ENCODE peak calls at places on chromosomes 6 and 20, in four cellular contexts. U is K562, V is GM12878, I is HepG2. M is an unnamed sample.

GRCh38 chr6:145148392-145149175 is 586.7 kb downstream of the EPM2A start:
- DNase-seq in I (peak), V (peak), U (no peak), M (no peak)

GRCh38 chr6:154864086-154864430 is 130.8 kb downstream of the SCAF8 start:
- DNase-seq in V (no peak), U (no peak), I (peak), M (no peak)

GRCh38 chr6:15577106-15577505 is 85.7 kb downstream of the DTNBP1 start:
- DNase-seq in I (no peak), V (no peak), U (no peak), M (no peak)

GRCh38 chr6:63816979-63817436 is 181.4 kb downstream of the PHF3 start:
- DNase-seq in U (no peak), V (no peak), I (peak), M (no peak)

GRCh38 chr6:162090734-162091133 is 636.8 kb downstream of the PRKN start:
- DNase-seq in V (no peak), I (no peak), U (no peak), M (no peak)

GRCh38 chr6:35305117-35305516 is 7.5 kb downstream of the DEF6 start:
- DNase-seq in U (peak), V (no peak), I (no peak), M (no peak)

GRCh38 chr6:96436398-96436797 is 85.2 kb upstream of the UFL1 start:
- DNase-seq in U (no peak), V (no peak), I (no peak), M (no peak)

GRCh38 chr6:1321715-1322114 is 9.8 kb downstream of the FOXQ1 start:
- DNase-seq in I (no peak), U (no peak), V (no peak), M (no peak)

GRCh38 chr6:87074051-87074711 is 20.7 kb downstream of the CGA start:
- DNase-seq in V (no peak), I (no peak), U (no peak), M (no peak)

GRCh38 chr20:35490736-35491181 is 35.4 kb downstream of the CEP250 start:
- DNase-seq in V (peak), U (no peak), I (no peak), M (no peak)
- TF ChIP-seq ATF2 in V (no peak), U (no peak), I (no peak), M (no peak)

GRCh38 chr20:60345106-60345505 is 386.9 kb downstream of the CDH26 start:
- DNase-seq in U (no peak), V (no peak), I (no peak), M (peak)
- TF ChIP-seq ESRRA in U (no peak), V (no peak), I (no peak), M (no peak)

GRCh38 chr20:44849712-44850111 is 35.8 kb upstream of the YWHAB start:
- DNase-seq in I (no peak), V (no peak), U (no peak), M (no peak)
- TF ChIP-seq MAX in I (no peak), V (no peak), U (no peak), M (no peak)

GRCh38 chr20:25275813-25276532 is 28.1 kb downstream of the PYGB start:
- DNase-seq in U (no peak), I (no peak), V (no peak), M (peak)
- TF ChIP-seq ATF2 in U (no peak), I (no peak), V (no peak), M (no peak)

M was measured in WTC11.